ENCODE peak calls at places on chromosomes 7 and 10, in eight cellular contexts. B, A, S, Z, X, E, H and L are unnamed samples. For H3K4me1, the result is how much of the 10 kb centered on the place peaks cover.

GRCh38 chr7:104966022-104966421 is 48.0 kb upstream of the KMT2E start:
- DNase-seq in B (no peak), A (no peak), S (no peak), Z (no peak), X (no peak), E (no peak), H (no peak), L (no peak)

GRCh38 chr10:97687785-97688781 is 1.0 kb upstream of the AVPI1 start:
- DNase-seq in B (no peak), A (no peak), S (peak), Z (no peak), X (peak), E (no peak), H (no peak), L (peak)

GRCh38 chr7:40586197-40586596 is 451.4 kb downstream of the SUGCT start:
- DNase-seq in B (no peak), A (no peak), S (no peak), Z (no peak), X (no peak), E (no peak), H (no peak), L (no peak)

GRCh38 chr7:45663167-45663921 is 89.2 kb downstream of the ADCY1 start:
- DNase-seq in B (no peak), A (peak), S (peak), Z (peak), X (peak), E (peak), H (no peak), L (peak)

GRCh38 chr10:15370741-15371701 is at the start of gene FAM171A1:
- DNase-seq in B (peak), A (no peak), S (no peak), Z (peak), X (peak), E (no peak), H (no peak), L (peak)

GRCh38 chr10:90363799-90364483 is 493.9 kb downstream of the HTR7 start:
- DNase-seq in B (no peak), A (no peak), S (no peak), Z (no peak), X (no peak), E (no peak), H (no peak), L (peak)

GRCh38 chr7:73518470-73518869 is 3.6 kb downstream of the BAZ1B start:
- DNase-seq in B (no peak), A (no peak), S (no peak), Z (no peak), X (no peak), E (no peak), H (no peak), L (no peak)

GRCh38 chr10:110499796-110500514 is 2.2 kb downstream of the DUSP5 start:
- DNase-seq in B (no peak), A (no peak), S (no peak), Z (no peak), X (peak), E (no peak), H (no peak), L (no peak)

GRCh38 chr7:87475359-87476178 is at the start of gene ABCB4:
- DNase-seq in B (peak), A (no peak), S (no peak), Z (no peak), X (no peak), E (no peak), H (no peak), L (peak)

GRCh38 chr10:87818505-87819273 is 663 bp upstream of the ATAD1 start:
- DNase-seq in B (peak), A (peak), S (no peak), Z (peak), X (peak), E (no peak), H (peak), L (peak)

GRCh38 chr10:117492504-117492903 is 50.0 kb upstream of the EMX2 start:
- DNase-seq in B (no peak), A (no peak), S (no peak), Z (no peak), X (no peak), E (no peak), H (no peak), L (no peak)

GRCh38 chr7:70446448-70447143 is 685.3 kb upstream of the GALNT17 start:
- DNase-seq in B (no peak), A (no peak), S (no peak), Z (no peak), X (no peak), E (no peak), H (no peak), L (no peak)

GRCh38 chr7:134562136-134562535 is 13.2 kb downstream of the AKR1B15 start:
- DNase-seq in B (no peak), A (no peak), S (no peak), Z (no peak), X (peak), E (no peak), H (no peak), L (no peak)

GRCh38 chr10:95864906-95865813 is 42.6 kb upstream of the CC2D2B start:
- DNase-seq in B (peak), A (peak), S (peak), Z (peak), X (peak), E (peak), H (peak), L (peak)

GRCh38 chr10:12700557-12700874 is 301.0 kb downstream of the CCDC3 start:
- DNase-seq in B (no peak), A (no peak), S (peak), Z (no peak), X (no peak), E (no peak), H (no peak), L (no peak)

GRCh38 chr7:47153076-47153475 is 428.8 kb downstream of the TNS3 start:
- DNase-seq in B (no peak), A (no peak), S (peak), Z (no peak), X (peak), E (no peak), H (no peak), L (no peak)

GRCh38 chr7:38628630-38629385 is 2.4 kb downstream of the AMPH start:
- DNase-seq in B (no peak), A (no peak), S (no peak), Z (no peak), X (no peak), E (no peak), H (no peak), L (no peak)

GRCh38 chr7:80145780-80146422 is 11.3 kb downstream of the GNAI1 start:
- DNase-seq in B (no peak), A (no peak), S (no peak), Z (no peak), X (peak), E (no peak), H (no peak), L (no peak)

GRCh38 chr10:17375936-17376584 is 78.3 kb downstream of the ST8SIA6 start:
- DNase-seq in B (peak), A (no peak), S (peak), Z (peak), X (peak), E (no peak), H (no peak), L (peak)

GRCh38 chr7:70289067-70289466 is 690.8 kb downstream of the AUTS2 start:
- DNase-seq in B (no peak), A (no peak), S (no peak), Z (no peak), X (no peak), E (no peak), H (no peak), L (no peak)

GRCh38 chr10:121823993-121824463 is 103.8 kb downstream of the ATE1 start:
- DNase-seq in B (peak), A (peak), S (peak), Z (peak), X (peak), E (peak), H (no peak), L (peak)

GRCh38 chr7:1874522-1875389 is 204.7 kb downstream of the ELFN1 start:
- DNase-seq in B (no peak), A (no peak), S (no peak), Z (no peak), X (no peak), E (no peak), H (no peak), L (no peak)

GRCh38 chr10:50641636-50642035 is 17.9 kb upstream of the SGMS1 start:
- DNase-seq in B (no peak), A (no peak), S (no peak), Z (no peak), X (no peak), E (no peak), H (no peak), L (no peak)

GRCh38 chr7:26291699-26292538 is at the start of gene SNX10:
- DNase-seq in B (peak), A (no peak), S (peak), Z (peak), X (peak), E (peak), H (no peak), L (peak)

GRCh38 chr7:142412551-142413193 is 154.8 kb upstream of the PRSS58 start:
- DNase-seq in B (peak), A (peak), S (peak), Z (peak), X (peak), E (peak), H (no peak), L (peak)

GRCh38 chr7:46764100-46764941 is 817.6 kb downstream of the TNS3 start:
- DNase-seq in B (no peak), A (peak), S (no peak), Z (no peak), X (peak), E (peak), H (peak), L (no peak)

GRCh38 chr7:17371656-17372524 is 73.4 kb downstream of the AHR start:
- DNase-seq in B (no peak), A (peak), S (peak), Z (no peak), X (peak), E (peak), H (no peak), L (no peak)

GRCh38 chr7:142754681-142755575 is 5.7 kb downstream of the PRSS1 start:
- DNase-seq in B (no peak), A (no peak), S (no peak), Z (no peak), X (no peak), E (no peak), H (no peak), L (no peak)

GRCh38 chr7:149741629-149742028 is 31.8 kb downstream of the ZNF467 start:
- DNase-seq in B (peak), A (no peak), S (no peak), Z (no peak), X (no peak), E (no peak), H (no peak), L (no peak)

GRCh38 chr10:81728692-81729091 is 146.3 kb upstream of the NRG3 start:
- DNase-seq in B (no peak), A (no peak), S (no peak), Z (no peak), X (no peak), E (no peak), H (no peak), L (peak)

GRCh38 chr10:128522551-128523289 is 396.5 kb upstream of the MKI67 start:
- DNase-seq in B (no peak), A (no peak), S (no peak), Z (no peak), X (no peak), E (no peak), H (no peak), L (no peak)
- TF ChIP-seq REST in B (no peak), A (no peak), S (no peak), Z (no peak), X (no peak), E (no peak), H (no peak), L (no peak)

DNA sequence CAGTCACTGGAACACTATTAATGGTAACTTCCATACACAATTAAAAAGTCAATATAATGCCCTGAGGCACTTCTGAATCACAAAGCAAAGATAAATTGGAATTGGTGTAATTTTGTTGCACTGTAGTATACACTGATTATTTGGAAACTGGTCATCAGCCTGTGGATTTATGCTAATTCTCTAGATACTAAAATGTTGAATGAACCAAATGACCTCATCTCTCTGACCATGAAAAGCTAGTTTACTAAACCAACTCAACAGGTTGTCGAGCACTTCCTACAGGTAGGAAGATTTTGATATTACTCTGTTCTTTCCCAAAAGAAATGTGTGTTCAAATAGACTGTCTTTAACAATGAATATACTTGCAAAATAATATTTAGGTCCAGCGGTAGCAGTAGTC is 5.3 kb downstream of the NRP1 start:
- DNase-seq in B (no peak), A (no peak), S (no peak), Z (no peak), X (no peak), E (no peak), H (no peak), L (no peak)
- H3K4me1 ChIP-seq in B (under half), A (half or more), S (half or more), Z (under half), X (half or more), E (under half), H (under half), L (under half)

GRCh38 chr10:10826125-10826524 is 191.5 kb upstream of the CELF2 start:
- DNase-seq in B (no peak), A (no peak), S (no peak), Z (no peak), X (no peak), E (no peak), H (no peak), L (no peak)

GRCh38 chr10:10833955-10834354 is 183.7 kb upstream of the CELF2 start:
- DNase-seq in B (no peak), A (no peak), S (no peak), Z (no peak), X (no peak), E (no peak), H (no peak), L (no peak)

GRCh38 chr10:10830316-10831061 is 187.2 kb upstream of the CELF2 start:
- DNase-seq in B (no peak), A (no peak), S (no peak), Z (no peak), X (no peak), E (no peak), H (no peak), L (no peak)

DNA sequence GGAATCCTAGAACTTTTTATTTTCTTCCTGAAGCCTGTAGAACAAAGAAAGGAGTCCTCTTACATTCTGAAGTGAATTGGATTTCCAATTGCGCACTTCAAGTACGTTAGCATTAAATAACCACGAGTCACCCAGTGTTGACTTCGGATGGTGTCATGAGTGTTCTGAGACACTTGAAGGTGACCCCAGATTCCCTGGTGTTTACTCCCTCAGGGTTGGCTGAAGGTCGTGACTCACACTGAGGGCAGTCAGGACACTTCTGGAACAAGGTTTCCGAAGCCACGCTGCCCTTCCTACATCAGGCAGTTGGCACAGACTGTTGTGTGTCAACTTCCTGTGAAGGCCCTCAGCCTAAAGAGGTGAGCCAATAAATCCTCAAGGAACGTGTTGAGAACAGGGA is 186.6 kb upstream of the CELF2 start:
- DNase-seq in B (no peak), A (peak), S (no peak), Z (no peak), X (no peak), E (no peak), H (no peak), L (no peak)
- H3K4me3 ChIP-seq in B (no peak), A (no peak), S (no peak), Z (no peak), X (no peak), E (no peak), H (no peak), L (no peak)

DNA sequence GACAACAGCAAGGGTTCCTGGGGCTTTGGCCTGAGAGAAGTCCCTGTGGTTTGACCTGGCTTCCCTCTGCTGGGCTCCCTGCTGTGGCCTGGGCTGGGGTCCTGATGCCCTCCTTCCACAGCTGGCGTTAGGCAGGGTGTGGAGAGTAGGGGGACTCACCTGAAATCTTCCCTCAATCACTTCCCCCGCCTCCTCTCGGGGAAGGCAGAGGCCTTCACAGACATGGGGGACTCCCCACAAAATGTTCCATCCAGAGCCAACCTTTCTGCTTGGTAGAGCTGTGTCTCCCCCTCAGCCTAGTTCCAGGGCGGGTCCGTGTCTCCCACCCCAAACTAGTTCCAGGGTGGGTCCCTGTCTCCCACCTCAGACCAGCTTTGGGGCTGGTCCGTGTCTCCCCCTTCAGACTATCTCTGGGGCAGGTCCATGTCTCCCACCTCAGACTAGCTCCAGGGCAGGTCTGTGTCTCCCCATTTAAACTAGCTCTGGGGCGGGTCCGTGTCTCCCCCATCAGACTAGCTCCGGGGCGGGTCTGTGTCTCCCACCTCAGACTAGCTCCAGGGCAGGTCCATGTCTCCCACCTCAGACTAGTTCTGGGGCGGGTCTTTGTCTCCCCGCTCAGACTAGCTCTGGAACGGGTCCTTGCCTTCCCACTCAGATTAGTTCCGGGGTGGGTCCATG is 2.2 kb downstream of the PVRIG start:
- DNase-seq in B (no peak), A (no peak), S (no peak), Z (no peak), X (no peak), E (no peak), H (no peak), L (no peak)
- TF ChIP-seq REST in B (no peak), A (no peak), S (no peak), Z (no peak), X (no peak), E (no peak), H (no peak), L (no peak)

GRCh38 chr10:124942317-124943169 is 620 bp downstream of the ZRANB1 start:
- DNase-seq in B (no peak), A (no peak), S (no peak), Z (no peak), X (no peak), E (no peak), H (no peak), L (no peak)
- H3K4me1 ChIP-seq in B (under half), A (under half), S (under half), Z (under half), X (under half), E (under half), H (under half), L (half or more)

GRCh38 chr10:78205457-78205856 is 171.8 kb downstream of the RPS24 start:
- DNase-seq in B (no peak), A (no peak), S (no peak), Z (no peak), X (no peak), E (no peak), H (no peak), L (no peak)

GRCh38 chr10:78207776-78208175 is 174.1 kb downstream of the RPS24 start:
- DNase-seq in B (no peak), A (no peak), S (no peak), Z (no peak), X (no peak), E (no peak), H (no peak), L (no peak)

GRCh38 chr10:78209987-78210386 is 176.3 kb downstream of the RPS24 start:
- DNase-seq in B (no peak), A (no peak), S (no peak), Z (no peak), X (no peak), E (no peak), H (no peak), L (peak)

GRCh38 chr10:78203915-78204818 is 170.5 kb downstream of the RPS24 start:
- DNase-seq in B (peak), A (no peak), S (peak), Z (no peak), X (peak), E (no peak), H (no peak), L (no peak)

DNA sequence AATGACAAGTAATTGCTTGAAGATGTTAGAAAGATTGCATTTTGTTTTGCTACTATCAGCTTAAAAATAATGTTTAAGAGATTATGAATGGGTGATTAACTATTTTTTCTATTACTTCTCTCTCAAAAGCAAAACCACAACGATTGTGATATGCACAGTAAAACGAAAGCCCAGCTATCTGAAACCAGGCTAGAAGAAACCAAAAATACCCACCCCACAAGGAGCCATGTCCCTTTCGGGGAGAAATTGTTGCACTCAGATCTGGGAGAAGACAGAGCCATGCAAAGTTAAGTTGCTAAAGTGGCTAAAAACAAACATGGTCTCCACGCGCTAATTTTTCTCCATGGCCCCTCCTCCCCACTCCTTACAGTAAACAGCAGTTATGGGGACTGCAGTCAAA is 173.6 kb downstream of the RPS24 start:
- DNase-seq in B (no peak), A (no peak), S (no peak), Z (no peak), X (no peak), E (no peak), H (peak), L (no peak)
- H3K4me3 ChIP-seq in B (no peak), A (no peak), S (no peak), Z (no peak), X (no peak), E (no peak), H (peak), L (no peak)